ENCODE peak calls at places on chromosome 19, in nine cellular contexts. One of them, this sample, is unnamed.

GRCh38 chr19:38470788-38471480 is 37.4 kb downstream of the RYR1 start:
- DNase-seq in psoas muscle: no peak
- DNase-seq in fibroblast of pulmonary artery: no peak
- DNase-seq in esophagus squamous epithelium: no peak
- DNase-seq in mammary epithelial cell: no peak
- DNase-seq in AG09319: no peak
- DNase-seq in fibroblast of the aortic adventitia: no peak
- DNase-seq in bronchial epithelial cell: no peak
- DNase-seq in upper lobe of right lung: no peak
- DNase-seq in this sample: no peak

GRCh38 chr19:35787227-35787799 is 11.9 kb downstream of the ARHGAP33 start:
- DNase-seq in psoas muscle: no peak
- DNase-seq in fibroblast of pulmonary artery: no peak
- DNase-seq in esophagus squamous epithelium: no peak
- DNase-seq in mammary epithelial cell: no peak
- DNase-seq in AG09319: no peak
- DNase-seq in fibroblast of the aortic adventitia: no peak
- DNase-seq in bronchial epithelial cell: no peak
- DNase-seq in upper lobe of right lung: no peak
- DNase-seq in this sample: no peak

GRCh38 chr19:51333836-51334460 is 8.0 kb downstream of the VSIG10L start:
- DNase-seq in psoas muscle: no peak
- DNase-seq in fibroblast of pulmonary artery: no peak
- DNase-seq in esophagus squamous epithelium: no peak
- DNase-seq in mammary epithelial cell: no peak
- DNase-seq in AG09319: no peak
- DNase-seq in fibroblast of the aortic adventitia: no peak
- DNase-seq in bronchial epithelial cell: no peak
- DNase-seq in upper lobe of right lung: no peak
- DNase-seq in this sample: no peak

GRCh38 chr19:14479985-14480694 is 5.0 kb upstream of the PTGER1 start:
- DNase-seq in psoas muscle: peak
- DNase-seq in fibroblast of pulmonary artery: no peak
- DNase-seq in esophagus squamous epithelium: no peak
- DNase-seq in mammary epithelial cell: no peak
- DNase-seq in AG09319: no peak
- DNase-seq in fibroblast of the aortic adventitia: no peak
- DNase-seq in bronchial epithelial cell: no peak
- DNase-seq in upper lobe of right lung: peak
- DNase-seq in this sample: no peak

GRCh38 chr19:18023596-18024212 is 15.7 kb downstream of the ARRDC2 start:
- DNase-seq in psoas muscle: peak
- DNase-seq in fibroblast of pulmonary artery: peak
- DNase-seq in esophagus squamous epithelium: peak
- DNase-seq in mammary epithelial cell: no peak
- DNase-seq in AG09319: no peak
- DNase-seq in fibroblast of the aortic adventitia: no peak
- DNase-seq in bronchial epithelial cell: no peak
- DNase-seq in upper lobe of right lung: peak
- DNase-seq in this sample: no peak

GRCh38 chr19:17718988-17719711 is at the start of gene MAP1S:
- DNase-seq in psoas muscle: peak
- DNase-seq in fibroblast of pulmonary artery: peak
- DNase-seq in esophagus squamous epithelium: no peak
- DNase-seq in mammary epithelial cell: peak
- DNase-seq in AG09319: no peak
- DNase-seq in fibroblast of the aortic adventitia: peak
- DNase-seq in bronchial epithelial cell: peak
- DNase-seq in upper lobe of right lung: peak
- DNase-seq in this sample: no peak

GRCh38 chr19:35045667-35046300 is 4.3 kb downstream of the HPN start:
- DNase-seq in psoas muscle: no peak
- DNase-seq in fibroblast of pulmonary artery: peak
- DNase-seq in esophagus squamous epithelium: no peak
- DNase-seq in mammary epithelial cell: peak
- DNase-seq in AG09319: no peak
- DNase-seq in fibroblast of the aortic adventitia: no peak
- DNase-seq in bronchial epithelial cell: no peak
- DNase-seq in upper lobe of right lung: no peak
- DNase-seq in this sample: no peak

GRCh38 chr19:8085606-8086464 is 33.3 kb downstream of the CCL25 start:
- DNase-seq in psoas muscle: no peak
- DNase-seq in fibroblast of pulmonary artery: no peak
- DNase-seq in esophagus squamous epithelium: no peak
- DNase-seq in mammary epithelial cell: no peak
- DNase-seq in AG09319: no peak
- DNase-seq in fibroblast of the aortic adventitia: no peak
- DNase-seq in bronchial epithelial cell: no peak
- DNase-seq in upper lobe of right lung: no peak
- DNase-seq in this sample: no peak

GRCh38 chr19:39916236-39916635 is 18.2 kb downstream of the FCGBP start:
- DNase-seq in psoas muscle: no peak
- DNase-seq in fibroblast of pulmonary artery: no peak
- DNase-seq in esophagus squamous epithelium: no peak
- DNase-seq in mammary epithelial cell: no peak
- DNase-seq in AG09319: no peak
- DNase-seq in fibroblast of the aortic adventitia: no peak
- DNase-seq in bronchial epithelial cell: no peak
- DNase-seq in upper lobe of right lung: peak
- DNase-seq in this sample: no peak

GRCh38 chr19:39917561-39918182 is 16.8 kb downstream of the FCGBP start:
- DNase-seq in psoas muscle: no peak
- DNase-seq in fibroblast of pulmonary artery: no peak
- DNase-seq in esophagus squamous epithelium: no peak
- DNase-seq in mammary epithelial cell: no peak
- DNase-seq in AG09319: no peak
- DNase-seq in fibroblast of the aortic adventitia: no peak
- DNase-seq in bronchial epithelial cell: no peak
- DNase-seq in upper lobe of right lung: peak
- DNase-seq in this sample: no peak

GRCh38 chr19:39918183-39918651 is 16.2 kb downstream of the FCGBP start:
- DNase-seq in psoas muscle: no peak
- DNase-seq in fibroblast of pulmonary artery: no peak
- DNase-seq in esophagus squamous epithelium: no peak
- DNase-seq in mammary epithelial cell: no peak
- DNase-seq in AG09319: no peak
- DNase-seq in fibroblast of the aortic adventitia: no peak
- DNase-seq in bronchial epithelial cell: no peak
- DNase-seq in upper lobe of right lung: peak
- DNase-seq in this sample: no peak

GRCh38 chr19:39916851-39917396 is 17.5 kb downstream of the FCGBP start:
- DNase-seq in psoas muscle: no peak
- DNase-seq in fibroblast of pulmonary artery: no peak
- DNase-seq in esophagus squamous epithelium: no peak
- DNase-seq in mammary epithelial cell: no peak
- DNase-seq in AG09319: no peak
- DNase-seq in fibroblast of the aortic adventitia: no peak
- DNase-seq in bronchial epithelial cell: no peak
- DNase-seq in upper lobe of right lung: peak
- DNase-seq in this sample: no peak

DNA sequence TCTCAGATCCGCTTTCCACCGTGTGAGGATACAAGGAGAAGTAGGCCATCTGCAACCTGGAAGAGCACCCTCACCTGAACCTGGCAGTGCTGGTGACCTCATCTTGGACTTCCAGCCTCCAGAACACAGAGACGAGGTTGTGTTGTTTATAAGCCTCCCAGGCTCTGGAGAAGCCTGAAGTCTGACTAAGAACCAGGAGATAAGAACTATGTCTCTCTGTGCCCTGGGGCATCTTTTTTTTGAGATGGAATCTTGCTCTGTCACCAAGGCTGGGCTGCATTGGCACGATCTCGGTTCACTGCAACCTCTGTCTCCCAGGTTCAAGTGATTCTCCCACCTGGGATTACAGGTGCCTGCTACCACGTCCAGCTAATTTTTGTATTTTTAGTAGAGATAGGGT is 14.5 kb downstream of the FCGBP start:
- DNase-seq in psoas muscle: no peak
- DNase-seq in fibroblast of pulmonary artery: no peak
- DNase-seq in esophagus squamous epithelium: no peak
- DNase-seq in mammary epithelial cell: no peak
- DNase-seq in AG09319: no peak
- DNase-seq in fibroblast of the aortic adventitia: no peak
- DNase-seq in bronchial epithelial cell: no peak
- DNase-seq in upper lobe of right lung: peak
- DNase-seq in this sample: no peak
- TF ChIP-seq CTCF in psoas muscle: no peak
- TF ChIP-seq CTCF in fibroblast of pulmonary artery: no peak
- TF ChIP-seq CTCF in esophagus squamous epithelium: no peak
- TF ChIP-seq CTCF in mammary epithelial cell: no peak
- TF ChIP-seq CTCF in AG09319: no peak
- TF ChIP-seq CTCF in fibroblast of the aortic adventitia: no peak
- TF ChIP-seq CTCF in bronchial epithelial cell: no peak
- TF ChIP-seq CTCF in upper lobe of right lung: no peak
- TF ChIP-seq CTCF in this sample: no peak

DNA sequence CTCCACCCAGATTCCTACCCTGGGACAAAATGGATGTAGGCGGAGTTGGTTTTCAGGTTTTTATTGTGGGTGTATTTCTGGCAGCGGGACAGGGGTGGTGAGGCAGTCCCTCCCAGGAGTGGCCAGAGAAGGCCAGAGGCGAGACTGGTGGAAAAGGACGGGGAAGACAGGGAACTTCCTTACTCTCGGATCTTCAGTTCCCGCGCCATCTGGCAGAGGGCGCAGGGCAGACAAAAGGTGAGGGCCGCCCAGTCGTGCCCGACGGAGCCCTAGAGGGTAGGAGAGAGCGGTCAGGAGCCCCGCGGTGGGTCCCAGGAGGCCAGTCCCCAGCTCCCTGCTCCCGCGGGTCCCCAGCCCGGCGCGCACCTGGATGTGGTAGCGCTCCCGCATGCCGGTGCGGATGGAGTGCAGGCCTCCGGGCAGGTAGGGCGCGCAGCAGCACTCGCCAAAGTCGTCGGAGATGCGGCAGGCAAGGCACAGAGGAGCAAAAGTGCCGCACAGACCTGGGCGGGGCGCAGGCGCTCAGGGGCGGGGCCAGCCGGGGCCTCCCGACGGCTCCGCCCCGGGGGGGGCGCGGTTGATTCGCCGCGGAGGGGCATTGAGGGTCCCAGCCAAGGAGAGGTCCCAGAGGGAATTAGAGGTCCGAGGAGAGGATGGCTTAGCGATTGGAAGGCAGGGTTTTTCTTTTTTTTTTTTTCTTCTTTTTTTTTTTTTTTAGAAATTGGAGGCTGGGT is 3.0 kb downstream of the CNFN start:
- DNase-seq in psoas muscle: peak
- DNase-seq in fibroblast of pulmonary artery: peak
- DNase-seq in esophagus squamous epithelium: no peak
- DNase-seq in mammary epithelial cell: peak
- DNase-seq in AG09319: peak
- DNase-seq in fibroblast of the aortic adventitia: peak
- DNase-seq in bronchial epithelial cell: peak
- DNase-seq in upper lobe of right lung: peak
- DNase-seq in this sample: no peak
- TF ChIP-seq CTCF in psoas muscle: peak
- TF ChIP-seq CTCF in fibroblast of pulmonary artery: peak
- TF ChIP-seq CTCF in esophagus squamous epithelium: peak
- TF ChIP-seq CTCF in mammary epithelial cell: peak
- TF ChIP-seq CTCF in AG09319: peak
- TF ChIP-seq CTCF in fibroblast of the aortic adventitia: peak
- TF ChIP-seq CTCF in bronchial epithelial cell: peak
- TF ChIP-seq CTCF in upper lobe of right lung: peak
- TF ChIP-seq CTCF in this sample: peak

GRCh38 chr19:43429395-43429794 is 14.7 kb downstream of the TEX101 start:
- DNase-seq in psoas muscle: no peak
- DNase-seq in fibroblast of pulmonary artery: no peak
- DNase-seq in esophagus squamous epithelium: no peak
- DNase-seq in mammary epithelial cell: no peak
- DNase-seq in AG09319: no peak
- DNase-seq in fibroblast of the aortic adventitia: no peak
- DNase-seq in bronchial epithelial cell: no peak
- DNase-seq in upper lobe of right lung: no peak
- DNase-seq in this sample: no peak

GRCh38 chr19:43432866-43433673 is 18.4 kb downstream of the TEX101 start:
- DNase-seq in psoas muscle: peak
- DNase-seq in fibroblast of pulmonary artery: peak
- DNase-seq in esophagus squamous epithelium: no peak
- DNase-seq in mammary epithelial cell: peak
- DNase-seq in AG09319: no peak
- DNase-seq in fibroblast of the aortic adventitia: peak
- DNase-seq in bronchial epithelial cell: peak
- DNase-seq in upper lobe of right lung: peak
- DNase-seq in this sample: peak

GRCh38 chr19:43433689-43434088 is 19.0 kb downstream of the TEX101 start:
- DNase-seq in psoas muscle: no peak
- DNase-seq in fibroblast of pulmonary artery: no peak
- DNase-seq in esophagus squamous epithelium: no peak
- DNase-seq in mammary epithelial cell: no peak
- DNase-seq in AG09319: no peak
- DNase-seq in fibroblast of the aortic adventitia: no peak
- DNase-seq in bronchial epithelial cell: no peak
- DNase-seq in upper lobe of right lung: no peak
- DNase-seq in this sample: no peak

GRCh38 chr19:43430976-43431375 is 16.3 kb downstream of the TEX101 start:
- DNase-seq in psoas muscle: no peak
- DNase-seq in fibroblast of pulmonary artery: no peak
- DNase-seq in esophagus squamous epithelium: no peak
- DNase-seq in mammary epithelial cell: no peak
- DNase-seq in AG09319: no peak
- DNase-seq in fibroblast of the aortic adventitia: no peak
- DNase-seq in bronchial epithelial cell: no peak
- DNase-seq in upper lobe of right lung: no peak
- DNase-seq in this sample: no peak

GRCh38 chr19:43430142-43430710 is 15.5 kb downstream of the TEX101 start:
- DNase-seq in psoas muscle: no peak
- DNase-seq in fibroblast of pulmonary artery: no peak
- DNase-seq in esophagus squamous epithelium: no peak
- DNase-seq in mammary epithelial cell: no peak
- DNase-seq in AG09319: no peak
- DNase-seq in fibroblast of the aortic adventitia: peak
- DNase-seq in bronchial epithelial cell: no peak
- DNase-seq in upper lobe of right lung: no peak
- DNase-seq in this sample: no peak
- TF ChIP-seq CTCF in psoas muscle: no peak
- TF ChIP-seq CTCF in fibroblast of pulmonary artery: peak
- TF ChIP-seq CTCF in esophagus squamous epithelium: no peak
- TF ChIP-seq CTCF in mammary epithelial cell: no peak
- TF ChIP-seq CTCF in AG09319: peak
- TF ChIP-seq CTCF in fibroblast of the aortic adventitia: peak
- TF ChIP-seq CTCF in bronchial epithelial cell: no peak
- TF ChIP-seq CTCF in upper lobe of right lung: peak
- TF ChIP-seq CTCF in this sample: no peak

GRCh38 chr19:49605605-49606004 is 14.6 kb downstream of the PRR12 start:
- DNase-seq in psoas muscle: no peak
- DNase-seq in fibroblast of pulmonary artery: no peak
- DNase-seq in esophagus squamous epithelium: no peak
- DNase-seq in mammary epithelial cell: no peak
- DNase-seq in AG09319: no peak
- DNase-seq in fibroblast of the aortic adventitia: no peak
- DNase-seq in bronchial epithelial cell: no peak
- DNase-seq in upper lobe of right lung: no peak
- DNase-seq in this sample: no peak

GRCh38 chr19:49599378-49600298 is 8.7 kb downstream of the PRR12 start:
- DNase-seq in psoas muscle: no peak
- DNase-seq in fibroblast of pulmonary artery: no peak
- DNase-seq in esophagus squamous epithelium: no peak
- DNase-seq in mammary epithelial cell: no peak
- DNase-seq in AG09319: no peak
- DNase-seq in fibroblast of the aortic adventitia: no peak
- DNase-seq in bronchial epithelial cell: no peak
- DNase-seq in upper lobe of right lung: no peak
- DNase-seq in this sample: no peak

GRCh38 chr19:49597703-49597974 is 6.7 kb downstream of the PRR12 start:
- DNase-seq in psoas muscle: peak
- DNase-seq in fibroblast of pulmonary artery: no peak
- DNase-seq in esophagus squamous epithelium: no peak
- DNase-seq in mammary epithelial cell: no peak
- DNase-seq in AG09319: no peak
- DNase-seq in fibroblast of the aortic adventitia: no peak
- DNase-seq in bronchial epithelial cell: no peak
- DNase-seq in upper lobe of right lung: no peak
- DNase-seq in this sample: no peak

GRCh38 chr19:49601482-49602038 is 10.6 kb downstream of the PRR12 start:
- DNase-seq in psoas muscle: no peak
- DNase-seq in fibroblast of pulmonary artery: no peak
- DNase-seq in esophagus squamous epithelium: no peak
- DNase-seq in mammary epithelial cell: no peak
- DNase-seq in AG09319: no peak
- DNase-seq in fibroblast of the aortic adventitia: no peak
- DNase-seq in bronchial epithelial cell: no peak
- DNase-seq in upper lobe of right lung: no peak
- DNase-seq in this sample: no peak

GRCh38 chr19:49602806-49603205 is 11.8 kb downstream of the PRR12 start:
- DNase-seq in psoas muscle: no peak
- DNase-seq in fibroblast of pulmonary artery: no peak
- DNase-seq in esophagus squamous epithelium: no peak
- DNase-seq in mammary epithelial cell: no peak
- DNase-seq in AG09319: no peak
- DNase-seq in fibroblast of the aortic adventitia: no peak
- DNase-seq in bronchial epithelial cell: no peak
- DNase-seq in upper lobe of right lung: no peak
- DNase-seq in this sample: no peak
- TF ChIP-seq CTCF in psoas muscle: no peak
- TF ChIP-seq CTCF in fibroblast of pulmonary artery: no peak
- TF ChIP-seq CTCF in esophagus squamous epithelium: no peak
- TF ChIP-seq CTCF in mammary epithelial cell: no peak
- TF ChIP-seq CTCF in AG09319: no peak
- TF ChIP-seq CTCF in fibroblast of the aortic adventitia: no peak
- TF ChIP-seq CTCF in bronchial epithelial cell: no peak
- TF ChIP-seq CTCF in upper lobe of right lung: no peak
- TF ChIP-seq CTCF in this sample: no peak

This sample was measured in astrocyte of the cerebellum.